ENCODE peak calls at places on chromosome 20, in eight cellular contexts. T is brain microvascular endothelial cell; C is GM23248; S is neuronal stem cell; N is tibial nerve; M is CD4-positive, CD25-positive, alpha-beta regulatory T cell; O is MM.1S; R is Panc1. F is an unnamed sample.

GRCh38 chr20:17616480-17617211 is 46.8 kb downstream of the DSTN start:
- DNase-seq in T (no peak), C (no peak), S (no peak), N (no peak), M (no peak), O (no peak), R (no peak), F (no peak)

GRCh38 chr20:23654722-23655121 is 17.0 kb upstream of the CST3 start:
- DNase-seq in T (no peak), C (no peak), S (no peak), N (no peak), M (no peak), O (no peak), R (no peak), F (no peak)

GRCh38 chr20:19288061-19288460 is 75.6 kb downstream of the SLC24A3 start:
- DNase-seq in T (no peak), C (no peak), S (no peak), N (no peak), M (no peak), O (no peak), R (no peak), F (no peak)

GRCh38 chr20:13041574-13042457 is 33.0 kb downstream of the SPTLC3 start:
- DNase-seq in T (no peak), C (peak; percentile 6), S (no peak), N (no peak), M (no peak), O (no peak), R (no peak), F (no peak)

GRCh38 chr20:37897008-37897548 is 5.8 kb upstream of the VSTM2L start:
- DNase-seq in T (no peak), C (no peak), S (no peak), N (no peak), M (no peak), O (no peak), R (no peak), F (no peak)

GRCh38 chr20:8946036-8946926 is 122.6 kb upstream of the PLCB4 start:
- DNase-seq in T (no peak), C (no peak), S (no peak), N (peak; percentile 11), M (no peak), O (no peak), R (no peak), F (no peak)

GRCh38 chr20:3922223-3922982 is 33.2 kb downstream of the PANK2 start:
- DNase-seq in T (no peak), C (no peak), S (no peak), N (no peak), M (no peak), O (no peak), R (no peak), F (no peak)

GRCh38 chr20:11905460-11906150 is 12.1 kb upstream of the BTBD3 start:
- DNase-seq in T (no peak), C (peak; percentile 3), S (no peak), N (no peak), M (no peak), O (no peak), R (no peak), F (no peak)

GRCh38 chr20:3158968-3159431 is 665 bp downstream of the FASTKD5 start:
- DNase-seq in T (peak; percentile 5), C (peak; percentile 57), S (no peak), N (no peak), M (no peak), O (no peak), R (no peak), F (no peak)

GRCh38 chr20:46348972-46349741 is 40.9 kb upstream of the CDH22 start:
- DNase-seq in T (peak; percentile 32), C (peak; percentile 72), S (peak; percentile 72), N (peak; percentile 44), M (peak; percentile 32), O (no peak), R (no peak), F (no peak)

GRCh38 chr20:37405351-37405897 is 59.5 kb downstream of the SRC start:
- DNase-seq in T (no peak), C (no peak), S (no peak), N (no peak), M (no peak), O (no peak), R (no peak), F (no peak)

GRCh38 chr20:10672579-10673127 is 1.1 kb downstream of the JAG1 start:
- DNase-seq in T (no peak), C (peak; percentile 85), S (no peak), N (no peak), M (no peak), O (peak; percentile 75), R (no peak), F (no peak)

GRCh38 chr20:36572701-36573102 is 695 bp upstream of the TGIF2 start:
- DNase-seq in T (peak; percentile 28), C (peak; percentile 48), S (peak; percentile 39), N (no peak), M (peak; percentile 73), O (no peak), R (no peak), F (no peak)

GRCh38 chr20:46111028-46111835 is 6.9 kb upstream of the CD40 start:
- DNase-seq in T (no peak), C (no peak), S (no peak), N (peak; percentile 28), M (no peak), O (peak; percentile 60), R (no peak), F (no peak)

GRCh38 chr20:56788671-56789610 is 159.8 kb downstream of the TFAP2C start:
- DNase-seq in T (no peak), C (peak; percentile 45), S (no peak), N (no peak), M (no peak), O (no peak), R (no peak), F (no peak)

GRCh38 chr20:41138527-41139226 is 1.3 kb downstream of the PLCG1 start:
- DNase-seq in T (no peak), C (peak; percentile 51), S (peak; percentile 18), N (no peak), M (peak; percentile 40), O (no peak), R (no peak), F (no peak)

GRCh38 chr20:34062651-34063482 is 49.2 kb downstream of the EIF2S2 start:
- DNase-seq in T (no peak), C (peak; percentile 89), S (no peak), N (no peak), M (no peak), O (no peak), R (no peak), F (no peak)

GRCh38 chr20:58895099-58895795 is 42.7 kb downstream of the GNAS start:
- DNase-seq in T (no peak), C (peak; percentile 45), S (no peak), N (no peak), M (no peak), O (no peak), R (no peak), F (no peak)
- H3K4me3 ChIP-seq in T (no peak overlapping the region), C (peak overlapping the region; percentile 76), S (no peak overlapping the region), N (no peak overlapping the region), M (peak overlapping the region; percentile 85), O (no peak overlapping the region), R (no peak overlapping the region), F (peak overlapping the region; percentile 96)

DNA sequence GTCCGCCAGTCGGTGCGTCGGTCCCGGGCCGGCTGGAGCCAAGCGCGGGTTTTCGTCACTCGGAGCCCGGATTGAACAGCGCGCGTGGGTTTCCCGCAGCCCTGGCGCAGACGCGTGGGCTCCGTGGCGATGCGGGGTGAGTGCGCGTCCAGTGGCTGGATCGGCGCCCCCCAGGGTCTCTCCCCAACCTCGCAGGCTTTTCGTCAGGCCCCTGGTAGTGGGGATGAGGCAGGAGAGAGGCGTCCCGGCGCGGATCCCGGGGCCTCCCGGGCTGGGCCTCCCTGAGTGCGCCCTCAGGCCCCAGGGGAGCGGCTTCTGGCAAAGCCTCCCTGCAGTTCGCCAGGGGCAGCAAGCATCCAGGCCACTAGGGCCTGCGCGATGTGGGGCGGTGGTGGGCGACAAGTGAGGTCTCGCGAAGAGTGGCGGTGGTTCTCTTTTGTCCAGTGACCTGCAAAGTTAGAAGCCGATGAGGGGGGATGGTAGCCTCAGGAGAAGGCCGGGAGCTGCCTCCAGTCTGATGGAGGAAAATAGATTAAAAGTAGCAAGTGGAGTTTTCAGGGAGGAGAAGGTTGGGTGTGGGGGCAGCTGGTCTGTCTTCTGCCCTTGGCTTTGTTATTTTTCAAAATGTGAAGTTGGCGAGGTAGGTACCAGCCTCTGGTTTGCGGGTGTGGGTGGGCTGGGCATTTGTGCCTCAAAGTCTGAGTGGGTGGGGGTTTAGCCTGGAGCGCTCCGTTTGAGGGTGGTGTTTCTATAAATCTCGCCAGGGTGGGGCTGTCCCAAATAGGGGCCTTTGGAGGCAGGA is 1.6 kb downstream of the TOX2 start:
- DNase-seq in T (no peak), C (peak; percentile 62), S (no peak), N (no peak), M (peak; percentile 24), O (no peak), R (no peak), F (no peak)
- H3K27me3 ChIP-seq in T (no peaks in the 10 kb centered on the region), C (no peaks in the 10 kb centered on the region), S (peaks cover 8% of the 10 kb centered on the region), N (peaks cover 33% of the 10 kb centered on the region), M (no peaks in the 10 kb centered on the region), O (no peaks in the 10 kb centered on the region), R (no peaks in the 10 kb centered on the region), F (no peaks in the 10 kb centered on the region)

GRCh38 chr20:44649976-44650375 is 1.5 kb downstream of the ADA start:
- DNase-seq in T (no peak), C (no peak), S (no peak), N (no peak), M (no peak), O (no peak), R (no peak), F (no peak)
- H3K4me3 ChIP-seq in T (no peak overlapping the region), C (no peak overlapping the region), S (no peak overlapping the region), N (no peak overlapping the region), M (no peak overlapping the region), O (peak overlapping the region; percentile 81), R (peak overlapping the region; percentile 84), F (no peak overlapping the region)

DNA sequence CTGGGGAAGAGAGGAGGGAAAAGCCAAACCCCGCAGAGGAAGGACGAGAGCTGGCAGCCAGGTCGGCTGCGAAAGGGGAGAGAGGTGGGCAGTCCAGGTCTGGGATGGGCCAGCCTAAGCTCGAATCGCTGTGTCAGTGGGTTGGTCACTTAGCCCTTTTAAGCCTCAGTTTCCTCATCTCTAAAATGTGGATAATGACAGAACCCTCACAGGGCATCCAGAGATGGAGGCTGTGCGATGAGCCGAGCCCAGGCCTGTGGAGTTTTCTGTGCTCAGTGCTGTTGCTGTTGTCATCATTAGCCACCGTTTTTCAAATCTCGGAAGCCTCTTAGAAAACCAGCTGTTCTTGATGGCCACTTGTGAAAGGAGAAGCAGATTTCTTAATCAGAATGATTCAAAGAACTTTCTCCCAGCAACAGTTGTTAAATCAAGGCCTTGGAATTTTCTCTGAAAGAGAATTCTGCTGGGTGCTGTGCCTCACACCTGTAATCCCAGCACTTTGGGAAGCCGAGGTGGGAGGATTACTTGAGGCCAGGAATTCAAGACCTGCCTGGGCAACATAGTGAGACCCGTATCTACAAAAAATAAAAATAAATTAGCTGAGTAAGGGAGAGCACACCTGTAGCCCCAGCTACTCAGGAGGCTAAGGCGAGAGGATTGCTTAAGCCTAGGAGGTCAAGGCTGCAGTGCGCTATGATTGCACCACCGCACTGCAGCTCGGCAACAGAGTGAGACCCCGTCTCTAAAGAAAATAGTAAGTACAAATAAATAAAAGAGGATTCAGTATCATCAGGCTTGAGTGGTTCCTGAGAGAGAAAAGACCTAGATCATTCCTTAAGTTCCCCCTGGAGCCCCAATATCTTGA is 46.3 kb upstream of the ENTPD6 start:
- DNase-seq in T (no peak), C (peak; percentile 15), S (no peak), N (no peak), M (no peak), O (no peak), R (no peak), F (no peak)
- H3K27me3 ChIP-seq in T (peaks cover 26% of the 10 kb centered on the region), C (peaks cover 21% of the 10 kb centered on the region), S (no peaks in the 10 kb centered on the region), N (peaks cover 18% of the 10 kb centered on the region), M (peaks cover 4% of the 10 kb centered on the region), O (no peaks in the 10 kb centered on the region), R (no peaks in the 10 kb centered on the region), F (no peaks in the 10 kb centered on the region)

F was measured in thoracic aorta.